ENCODE peak calls at places on chromosomes 13 and 19, in eight cellular contexts. M is progenitor cell of endocrine pancreas, V is fibroblast of lung, Z is tibial nerve, R is HCT116, C is bronchial epithelial cell, D is endothelial cell, N is GM20000. Q is an unnamed sample.

GRCh38 chr13:44012910-44013309 is 133.2 kb downstream of the LACC1 start:
- DNase-seq in R (no peak), V (peak), C (no peak), M (no peak), Z (no peak), D (no peak), N (no peak), Q (no peak)

GRCh38 chr19:32191921-32192320 is 153.5 kb upstream of the ZNF507 start:
- DNase-seq in N (no peak), C (no peak), D (no peak), Z (no peak), M (no peak), V (no peak), R (no peak), Q (no peak)

GRCh38 chr19:43639507-43640423 is at the start of gene CADM4:
- DNase-seq in Z (no peak), M (no peak), D (peak), C (no peak), N (peak), V (no peak), R (no peak), Q (no peak)

GRCh38 chr13:28338202-28338601 is 156.7 kb downstream of the FLT1 start:
- DNase-seq in N (no peak), R (no peak), Z (no peak), M (no peak), V (peak), C (no peak), D (no peak), Q (no peak)

GRCh38 chr19:5460748-5461147 is 5.5 kb downstream of the ZNRF4 start:
- DNase-seq in C (no peak), V (no peak), N (no peak), Z (no peak), D (no peak), M (no peak), R (no peak), Q (no peak)

GRCh38 chr13:53105881-53106280 is 77.3 kb downstream of the OLFM4 start:
- DNase-seq in Z (no peak), C (no peak), N (no peak), V (no peak), M (no peak), R (no peak), D (no peak), Q (no peak)

GRCh38 chr19:4988770-4989251 is 19.9 kb downstream of the KDM4B start:
- DNase-seq in N (no peak), Z (no peak), M (no peak), V (peak), R (no peak), C (no peak), D (no peak), Q (no peak)

GRCh38 chr19:38255759-38256052 is 468 bp downstream of the PPP1R14A start:
- DNase-seq in R (no peak), V (peak), Z (no peak), M (no peak), N (no peak), D (no peak), C (no peak), Q (no peak)

GRCh38 chr13:51838235-51838846 is 6.6 kb downstream of the TMEM272 start:
- DNase-seq in M (no peak), V (peak), C (no peak), R (no peak), Z (no peak), D (no peak), N (no peak), Q (no peak)

GRCh38 chr19:49214701-49215100 is 57.1 kb downstream of the TRPM4 start:
- DNase-seq in D (no peak), V (no peak), N (peak), M (no peak), R (no peak), C (no peak), Z (no peak), Q (no peak)

GRCh38 chr13:66995366-66995663 is 234.8 kb downstream of the PCDH9 start:
- DNase-seq in M (no peak), D (no peak), R (no peak), Z (no peak), C (no peak), V (no peak), N (peak), Q (no peak)

GRCh38 chr13:32905864-32906180 is 110.4 kb upstream of the KL start:
- DNase-seq in R (no peak), V (peak), N (no peak), D (no peak), C (no peak), M (no peak), Z (peak), Q (no peak)

GRCh38 chr13:67643656-67644055 is 413.5 kb upstream of the PCDH9 start:
- DNase-seq in D (no peak), N (no peak), Z (no peak), C (no peak), V (no peak), M (no peak), R (no peak), Q (no peak)

GRCh38 chr13:98055623-98056022 is 87.3 kb upstream of the FARP1 start:
- DNase-seq in C (no peak), Z (no peak), R (no peak), V (no peak), D (no peak), M (no peak), N (no peak), Q (no peak)

GRCh38 chr13:34217343-34218094 is 399.6 kb downstream of the RFC3 start:
- DNase-seq in C (no peak), D (no peak), R (no peak), M (no peak), V (no peak), N (no peak), Z (no peak), Q (no peak)

GRCh38 chr19:8877854-8878705 is 45.9 kb downstream of the MBD3L1 start:
- DNase-seq in R (peak), N (no peak), D (no peak), M (no peak), C (no peak), V (no peak), Z (no peak), Q (no peak)

GRCh38 chr13:51479199-51479523 is 26.3 kb upstream of the INTS6 start:
- DNase-seq in C (peak), N (no peak), R (no peak), D (no peak), Z (no peak), M (no peak), V (peak), Q (no peak)

GRCh38 chr13:29925457-29925856 is 75.0 kb upstream of the UBL3 start:
- DNase-seq in C (peak), M (no peak), D (no peak), V (peak), Z (peak), N (no peak), R (no peak), Q (no peak)

GRCh38 chr13:51315658-51316057 is 23.8 kb upstream of the SERPINE3 start:
- DNase-seq in N (no peak), V (peak), C (no peak), R (no peak), M (no peak), D (no peak), Z (no peak), Q (no peak)

GRCh38 chr13:38394777-38395504 is 45.3 kb downstream of the UFM1 start:
- DNase-seq in C (peak), N (no peak), R (no peak), D (no peak), M (no peak), V (peak), Z (no peak), Q (no peak)

GRCh38 chr13:78054152-78054551 is 135.5 kb upstream of the EDNRB start:
- DNase-seq in R (no peak), M (no peak), N (no peak), Z (no peak), V (no peak), C (no peak), D (no peak), Q (no peak)

GRCh38 chr19:7830823-7831222 is 805 bp downstream of the EVI5L start:
- DNase-seq in R (no peak), V (no peak), D (no peak), C (no peak), N (no peak), Z (no peak), M (no peak), Q (no peak)

GRCh38 chr19:7832009-7832408 is 2.0 kb downstream of the EVI5L start:
- DNase-seq in V (no peak), M (no peak), Z (no peak), R (no peak), N (no peak), D (no peak), C (no peak), Q (no peak)

GRCh38 chr19:7830272-7830771 is 304 bp downstream of the EVI5L start:
- DNase-seq in C (no peak), Z (no peak), N (no peak), M (no peak), D (no peak), V (no peak), R (no peak), Q (no peak)

GRCh38 chr19:7832781-7833180 is 2.8 kb downstream of the EVI5L start:
- DNase-seq in D (no peak), R (no peak), V (no peak), N (no peak), Z (no peak), M (no peak), C (no peak), Q (no peak)

DNA sequence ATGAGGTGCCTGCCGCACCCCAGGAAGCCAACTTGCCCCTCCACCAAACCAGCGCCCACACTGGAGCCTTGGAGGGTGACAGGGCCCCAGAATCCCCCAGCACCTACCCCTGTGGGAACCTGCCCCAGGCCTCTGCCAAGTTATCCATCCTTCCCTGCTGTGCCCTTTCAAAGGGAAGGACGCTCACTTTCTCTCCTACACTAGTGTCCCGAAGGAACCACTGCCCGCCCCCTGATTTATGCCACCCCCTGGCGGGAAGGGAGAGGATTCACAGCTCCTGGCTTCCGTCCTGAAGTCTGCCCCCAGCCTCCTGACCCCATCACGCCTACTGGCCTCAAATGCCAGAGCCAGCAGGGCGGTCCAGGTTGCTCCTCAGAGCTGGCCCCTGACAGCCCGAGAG is 1.4 kb downstream of the EVI5L start:
- DNase-seq in N (peak), V (peak), D (peak), Z (no peak), R (peak), C (peak), M (no peak), Q (no peak)
- TF ChIP-seq CTCF in N (peak), V (peak), D (no peak), Z (peak), R (peak), C (peak), M (peak), Q (peak)

GRCh38 chr13:25137624-25137892 is 34.5 kb downstream of the AMER2 start:
- DNase-seq in D (no peak), M (no peak), R (no peak), Z (no peak), V (no peak), N (no peak), C (no peak), Q (no peak)
- TF ChIP-seq CTCF in D (no peak), M (no peak), R (no peak), Z (no peak), V (no peak), N (no peak), C (no peak), Q (no peak)

GRCh38 chr19:51713319-51714285 is 10.2 kb downstream of the HAS1 start:
- DNase-seq in M (no peak), V (no peak), C (no peak), N (no peak), Z (no peak), R (no peak), D (no peak), Q (no peak)

GRCh38 chr19:51711702-51712101 is 12.1 kb downstream of the HAS1 start:
- DNase-seq in R (no peak), V (no peak), D (no peak), N (no peak), Z (no peak), C (no peak), M (no peak), Q (no peak)

GRCh38 chr19:51714848-51715247 is 8.9 kb downstream of the HAS1 start:
- DNase-seq in Z (no peak), R (no peak), C (peak), N (no peak), V (no peak), M (no peak), D (no peak), Q (no peak)

GRCh38 chr19:51710163-51710562 is 13.6 kb downstream of the HAS1 start:
- DNase-seq in M (no peak), V (peak), N (no peak), C (no peak), R (no peak), Z (no peak), D (no peak), Q (no peak)

DNA sequence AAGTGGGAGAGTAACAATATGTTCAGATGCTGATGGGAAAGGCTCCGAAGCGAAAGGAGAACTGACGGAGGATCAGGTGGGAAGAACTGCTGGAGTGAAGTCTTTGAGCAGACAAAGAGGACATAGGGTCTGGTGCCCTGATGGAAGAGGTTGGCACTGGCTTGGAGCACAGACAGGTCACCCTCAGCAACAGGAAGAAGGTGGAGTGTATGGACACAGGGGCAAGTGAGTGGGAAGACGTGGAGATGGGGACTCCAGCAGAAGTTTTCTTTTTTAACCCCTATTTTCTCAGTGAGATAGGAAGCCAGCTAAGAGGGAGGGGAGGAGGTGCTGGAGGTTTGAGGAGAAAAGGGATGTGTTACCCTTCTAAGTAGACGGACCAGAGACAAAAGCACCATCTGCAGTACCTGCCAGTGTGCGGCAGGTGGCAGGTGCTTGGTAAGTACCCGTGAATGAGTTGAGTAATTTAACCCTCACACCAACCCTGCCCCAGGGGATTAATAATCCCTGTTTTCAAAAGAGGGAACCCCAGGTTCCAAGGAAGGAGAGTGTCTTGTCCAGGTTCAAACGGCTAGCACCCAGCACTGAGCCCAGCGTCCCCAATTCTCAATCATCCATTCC is 11.2 kb downstream of the HAS1 start:
- DNase-seq in V (peak), C (peak), M (no peak), D (peak), N (peak), Z (no peak), R (no peak), Q (no peak)
- TF ChIP-seq CTCF in V (peak), C (peak), M (peak), D (peak), N (peak), Z (no peak), R (peak), Q (peak)

GRCh38 chr13:31543190-31543589 is 196.1 kb upstream of the RXFP2 start:
- DNase-seq in D (no peak), M (no peak), C (no peak), R (no peak), V (no peak), Z (no peak), N (no peak), Q (no peak)

GRCh38 chr13:31540316-31540715 is 199.0 kb upstream of the RXFP2 start:
- DNase-seq in R (no peak), D (no peak), M (no peak), N (no peak), V (no peak), Z (no peak), C (peak), Q (no peak)

DNA sequence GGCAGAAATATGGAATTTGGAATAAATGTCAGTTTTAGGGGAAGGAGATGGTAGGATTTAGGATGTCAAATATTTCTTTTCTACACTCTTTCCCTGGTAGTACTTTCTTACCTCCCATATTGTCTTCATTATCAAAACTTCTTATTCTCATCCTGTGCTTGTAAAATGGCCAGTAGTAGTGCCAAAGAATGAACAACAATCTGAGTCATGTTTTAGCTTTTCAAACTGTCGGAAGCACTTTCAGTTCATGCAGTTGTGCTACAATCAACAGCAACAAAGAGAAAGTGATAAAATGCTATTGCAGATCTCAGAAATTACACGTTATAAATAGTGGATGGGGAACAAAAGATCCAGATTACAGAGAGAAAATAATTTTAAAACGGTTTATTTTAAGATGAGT is 193.7 kb upstream of the RXFP2 start:
- DNase-seq in Z (no peak), C (no peak), R (no peak), M (no peak), D (no peak), V (peak), N (no peak), Q (no peak)
- TF ChIP-seq CTCF in Z (no peak), C (no peak), R (no peak), M (no peak), D (no peak), V (no peak), N (no peak), Q (no peak)

GRCh38 chr19:2602391-2603181 is 99.9 kb downstream of the GNG7 start:
- DNase-seq in V (peak), N (no peak), D (no peak), R (no peak), Z (peak), C (peak), M (no peak), Q (no peak)
- TF ChIP-seq CTCF in V (no peak), N (no peak), D (no peak), R (no peak), Z (no peak), C (no peak), M (no peak), Q (no peak)

Q was measured in type B pancreatic cell.